ENCODE peak calls at places on chromosome 13, in seven cellular contexts. Y is mucosa of descending colon, J is right lobe of liver, M is colonic mucosa, Z is tibial artery, R is AG09309, L is A549. G is an unnamed sample.

GRCh38 chr13:19089315-19089714 is 92.3 kb downstream of the TUBA3C start:
- DNase-seq in Y (no peak), J (no peak), M (no peak), Z (no peak), R (no peak), L (peak), G (no peak)

GRCh38 chr13:96093296-96094006 is 3.5 kb downstream of the HS6ST3 start:
- DNase-seq in Y (no peak), J (no peak), M (no peak), Z (no peak), R (no peak), L (no peak), G (no peak)

GRCh38 chr13:80161219-80161618 is 179.7 kb downstream of the SPRY2 start:
- DNase-seq in Y (no peak), J (no peak), M (no peak), Z (no peak), R (no peak), L (no peak), G (no peak)

GRCh38 chr13:79346300-79346914 is 59.6 kb downstream of the RBM26 start:
- DNase-seq in Y (no peak), J (no peak), M (no peak), Z (no peak), R (no peak), L (no peak), G (no peak)

GRCh38 chr13:99980201-99981114 is 1.1 kb upstream of the ZIC2 start:
- DNase-seq in Y (peak), J (peak), M (peak), Z (peak), R (no peak), L (peak), G (peak)

GRCh38 chr13:51838235-51838846 is 6.6 kb downstream of the TMEM272 start:
- DNase-seq in Y (no peak), J (no peak), M (no peak), Z (no peak), R (peak), L (no peak), G (peak)

GRCh38 chr13:21297452-21297851 is 121.0 kb downstream of the MRPL57 start:
- DNase-seq in Y (no peak), J (no peak), M (no peak), Z (no peak), R (no peak), L (no peak), G (no peak)

GRCh38 chr13:110812111-110812868 is 98.8 kb downstream of the ING1 start:
- DNase-seq in Y (no peak), J (no peak), M (no peak), Z (no peak), R (no peak), L (no peak), G (no peak)

GRCh38 chr13:43303040-43303729 is 279.8 kb downstream of the DNAJC15 start:
- DNase-seq in Y (peak), J (peak), M (peak), Z (peak), R (no peak), L (peak), G (peak)

GRCh38 chr13:81394605-81395004 is 1053.7 kb upstream of the SPRY2 start:
- DNase-seq in Y (peak), J (no peak), M (no peak), Z (no peak), R (no peak), L (no peak), G (no peak)
- H3K4me3 ChIP-seq in Y (no peak), J (no peak), M (no peak), Z (no peak), R (no peak), L (no peak), G (no peak)

DNA sequence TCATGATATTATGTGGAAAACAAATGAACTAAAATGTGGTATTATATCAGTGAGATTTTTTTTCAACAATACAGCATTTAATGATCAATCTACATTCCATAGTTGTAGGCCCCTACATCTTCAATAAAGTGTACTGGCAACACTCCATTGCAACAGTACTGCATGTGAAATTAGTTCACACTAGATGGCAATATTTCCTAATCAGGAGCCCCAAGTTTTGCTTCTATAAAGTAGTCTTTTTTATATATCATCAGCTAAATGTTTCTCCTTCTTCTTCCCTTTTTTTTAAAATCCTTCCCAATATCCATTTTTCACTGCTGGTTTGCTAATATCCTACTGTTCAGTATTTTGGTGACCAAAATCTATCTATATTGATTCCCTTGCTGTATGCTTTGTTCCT is 528.3 kb upstream of the ATXN8OS start:
- DNase-seq in Y (no peak), J (no peak), M (no peak), Z (no peak), R (no peak), L (no peak), G (no peak)
- TF ChIP-seq CTCF in Y (no peak), J (peak), M (peak), Z (no peak), R (no peak), L (no peak), G (no peak)

GRCh38 chr13:107574517-107575215 is 640.7 kb downstream of the LIG4 start:
- DNase-seq in Y (no peak), J (no peak), M (no peak), Z (no peak), R (no peak), L (no peak), G (no peak)
- H3K4me3 ChIP-seq in Y (no peak), J (no peak), M (no peak), Z (no peak), R (no peak), L (no peak), G (no peak)

DNA sequence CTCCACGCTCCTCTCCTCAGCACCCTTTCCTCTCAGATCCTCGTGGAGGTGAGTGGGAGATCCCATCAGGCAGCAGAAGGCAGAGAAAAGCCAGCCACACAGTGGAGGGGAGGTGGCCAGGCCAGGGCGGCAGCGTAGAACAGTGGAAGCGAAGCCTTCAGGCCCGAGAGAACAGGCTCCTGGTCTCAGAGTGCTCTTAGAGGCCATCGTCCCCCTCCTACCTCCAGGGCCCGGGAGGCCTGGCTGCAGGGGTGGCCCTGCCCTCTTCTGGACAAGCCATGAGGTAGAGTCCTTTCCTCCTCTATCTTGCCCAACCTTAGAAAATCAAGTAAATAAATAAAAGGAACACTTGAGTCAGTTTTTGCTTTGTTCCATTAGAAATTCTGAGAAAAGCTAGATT is 202.0 kb downstream of the KATNAL1 start:
- DNase-seq in Y (no peak), J (no peak), M (no peak), Z (no peak), R (no peak), L (no peak), G (no peak)
- TF ChIP-seq CTCF in Y (no peak), J (no peak), M (no peak), Z (no peak), R (peak), L (no peak), G (peak)

DNA sequence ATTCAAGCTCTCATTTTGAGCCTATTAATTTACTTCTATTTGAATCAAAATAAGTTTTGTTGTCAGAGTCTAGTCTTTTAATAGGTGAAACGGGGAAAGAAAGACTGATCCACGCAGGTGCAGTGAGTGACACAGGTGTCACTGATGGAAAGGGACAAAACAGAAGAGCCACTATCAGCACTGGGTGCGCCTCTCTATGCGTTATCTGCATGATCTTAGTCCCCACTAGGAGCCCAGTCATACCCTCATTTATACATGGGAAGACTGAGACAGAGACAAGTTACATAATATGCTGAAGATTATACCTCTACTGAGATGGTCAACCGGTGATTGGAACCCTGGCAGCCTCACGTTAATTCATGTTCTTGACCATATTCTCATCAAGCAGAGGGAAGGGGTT is 3.4 kb downstream of the LRCH1 start:
- DNase-seq in Y (no peak), J (no peak), M (no peak), Z (no peak), R (no peak), L (no peak), G (no peak)
- H3K4me3 ChIP-seq in Y (no peak), J (no peak), M (no peak), Z (no peak), R (no peak), L (no peak), G (no peak)

GRCh38 chr13:39284801-39285388 is 246.6 kb downstream of the NHLRC3 start:
- DNase-seq in Y (no peak), J (no peak), M (no peak), Z (no peak), R (no peak), L (no peak), G (no peak)
- TF ChIP-seq CTCF in Y (no peak), J (no peak), M (no peak), Z (no peak), R (peak), L (no peak), G (peak)

GRCh38 chr13:83780201-83780600 is 102.1 kb downstream of the SLITRK1 start:
- DNase-seq in Y (no peak), J (no peak), M (no peak), Z (no peak), R (no peak), L (peak), G (peak)
- H3K4me3 ChIP-seq in Y (no peak), J (no peak), M (no peak), Z (no peak), R (no peak), L (no peak), G (no peak)

GRCh38 chr13:23579886-23580706 is 9.9 kb downstream of the TNFRSF19 start:
- DNase-seq in Y (no peak), J (no peak), M (no peak), Z (no peak), R (no peak), L (no peak), G (no peak)
- TF ChIP-seq CTCF in Y (no peak), J (no peak), M (no peak), Z (no peak), R (no peak), L (no peak), G (no peak)

GRCh38 chr13:34087791-34088190 is 269.8 kb downstream of the RFC3 start:
- DNase-seq in Y (no peak), J (no peak), M (no peak), Z (no peak), R (no peak), L (no peak), G (no peak)

GRCh38 chr13:34086281-34086680 is 268.3 kb downstream of the RFC3 start:
- DNase-seq in Y (no peak), J (no peak), M (no peak), Z (no peak), R (no peak), L (no peak), G (no peak)

DNA sequence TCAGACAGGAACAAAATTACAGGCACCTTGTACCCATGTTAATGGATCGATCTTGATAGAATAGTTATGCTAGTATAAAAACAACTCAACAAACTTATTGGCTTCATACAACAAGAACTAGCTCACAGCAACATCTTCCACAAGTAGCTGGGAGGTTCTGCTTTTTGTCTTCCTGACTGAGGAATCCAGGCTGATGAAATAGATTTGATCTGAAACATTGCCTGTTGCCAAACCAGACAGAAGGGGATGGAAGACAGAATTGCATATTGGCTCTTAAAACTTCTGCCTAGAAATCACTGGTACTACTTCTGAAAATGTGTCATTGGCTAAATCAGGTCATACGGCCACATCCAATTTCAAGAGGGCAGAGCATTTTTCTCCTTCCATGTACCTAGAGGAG is 267.2 kb downstream of the RFC3 start:
- DNase-seq in Y (no peak), J (no peak), M (no peak), Z (no peak), R (no peak), L (no peak), G (no peak)
- H3K4me3 ChIP-seq in Y (no peak), J (no peak), M (no peak), Z (no peak), R (no peak), L (no peak), G (no peak)

GRCh38 chr13:113084094-113084942 is 21.3 kb upstream of the F7 start:
- DNase-seq in Y (no peak), J (no peak), M (no peak), Z (no peak), R (no peak), L (no peak), G (no peak)
- TF ChIP-seq CTCF in Y (no peak), J (no peak), M (no peak), Z (no peak), R (no peak), L (no peak), G (peak)

G was measured in brain microvascular endothelial cell.